ENCODE peak calls at places on chromosomes 12 and 14, in six cellular contexts. One of them, this sample, is unnamed.

GRCh38 chr14:90487031-90487430 is 90.2 kb downstream of the CALM1 start:
- DNase-seq in neuronal stem cell: no peak
- DNase-seq in H1: no peak
- DNase-seq in IMR-90: no peak
- DNase-seq in trophoblast cell: no peak
- DNase-seq in H9: peak
- DNase-seq in this sample: no peak

GRCh38 chr12:50440288-50440687 is 39.6 kb downstream of the LARP4 start:
- DNase-seq in H1: no peak
- DNase-seq in IMR-90: no peak
- DNase-seq in trophoblast cell: no peak
- DNase-seq in neuronal stem cell: no peak
- DNase-seq in H9: no peak
- DNase-seq in this sample: no peak

GRCh38 chr14:86675059-86675458 is 1145.1 kb downstream of the FLRT2 start:
- DNase-seq in neuronal stem cell: no peak
- DNase-seq in IMR-90: no peak
- DNase-seq in H1: no peak
- DNase-seq in trophoblast cell: no peak
- DNase-seq in H9: peak
- DNase-seq in this sample: no peak

GRCh38 chr14:84453541-84453940 is 1076.4 kb upstream of the FLRT2 start:
- DNase-seq in IMR-90: no peak
- DNase-seq in H1: no peak
- DNase-seq in neuronal stem cell: no peak
- DNase-seq in trophoblast cell: no peak
- DNase-seq in H9: no peak
- DNase-seq in this sample: no peak

GRCh38 chr14:97187916-97188315 is 390.7 kb downstream of the VRK1 start:
- DNase-seq in neuronal stem cell: no peak
- DNase-seq in H1: no peak
- DNase-seq in trophoblast cell: peak
- DNase-seq in IMR-90: no peak
- DNase-seq in H9: no peak
- DNase-seq in this sample: no peak

GRCh38 chr12:25332143-25332542 is 81.4 kb upstream of the KRAS start:
- DNase-seq in neuronal stem cell: no peak
- DNase-seq in H1: no peak
- DNase-seq in trophoblast cell: no peak
- DNase-seq in IMR-90: no peak
- DNase-seq in H9: no peak
- DNase-seq in this sample: no peak

GRCh38 chr14:22099942-22100763 is 426.5 kb upstream of the OR4E1 start:
- DNase-seq in trophoblast cell: peak
- DNase-seq in neuronal stem cell: peak
- DNase-seq in IMR-90: peak
- DNase-seq in H9: peak
- DNase-seq in H1: peak
- DNase-seq in this sample: peak

GRCh38 chr12:76277480-76277879 is 70.7 kb downstream of the BBS10 start:
- DNase-seq in H9: no peak
- DNase-seq in H1: no peak
- DNase-seq in trophoblast cell: no peak
- DNase-seq in IMR-90: peak
- DNase-seq in neuronal stem cell: no peak
- DNase-seq in this sample: peak

GRCh38 chr14:80356413-80356812 is 145.1 kb upstream of the DIO2 start:
- DNase-seq in trophoblast cell: no peak
- DNase-seq in H1: no peak
- DNase-seq in IMR-90: peak
- DNase-seq in neuronal stem cell: no peak
- DNase-seq in H9: no peak
- DNase-seq in this sample: peak

GRCh38 chr14:97283450-97284230 is 486.5 kb downstream of the VRK1 start:
- DNase-seq in H1: no peak
- DNase-seq in H9: no peak
- DNase-seq in neuronal stem cell: no peak
- DNase-seq in trophoblast cell: no peak
- DNase-seq in IMR-90: no peak
- DNase-seq in this sample: no peak

GRCh38 chr12:18383203-18383602 is 121.9 kb downstream of the PIK3C2G start:
- DNase-seq in neuronal stem cell: peak
- DNase-seq in trophoblast cell: peak
- DNase-seq in IMR-90: peak
- DNase-seq in H1: no peak
- DNase-seq in H9: no peak
- DNase-seq in this sample: peak

GRCh38 chr12:18387706-18388105 is 126.4 kb downstream of the PIK3C2G start:
- DNase-seq in neuronal stem cell: no peak
- DNase-seq in IMR-90: peak
- DNase-seq in H9: no peak
- DNase-seq in H1: no peak
- DNase-seq in trophoblast cell: no peak
- DNase-seq in this sample: no peak

DNA sequence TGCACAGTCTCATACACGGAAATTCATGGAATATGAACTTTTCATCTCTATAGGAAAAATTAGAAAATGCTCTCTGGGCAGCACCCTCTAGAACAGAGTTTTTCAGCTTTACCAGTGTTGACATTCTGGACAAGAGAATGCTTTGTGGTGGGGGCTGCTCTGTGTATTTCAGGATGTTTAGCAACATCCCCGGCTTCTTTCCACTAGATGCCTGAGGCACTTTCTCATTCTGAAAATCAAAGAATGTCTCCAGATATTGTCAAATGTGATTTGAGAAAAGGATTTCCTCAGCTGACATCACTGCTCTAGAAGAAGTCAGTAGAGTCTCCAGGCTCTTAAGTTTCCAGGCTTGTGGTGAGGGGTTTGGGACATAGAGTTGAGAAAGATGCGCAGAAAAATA is 121.2 kb downstream of the PIK3C2G start:
- DNase-seq in neuronal stem cell: no peak
- DNase-seq in trophoblast cell: peak
- DNase-seq in H9: no peak
- DNase-seq in IMR-90: peak
- DNase-seq in H1: no peak
- DNase-seq in this sample: peak
- H4K8ac ChIP-seq in neuronal stem cell: no peak
- H4K8ac ChIP-seq in trophoblast cell: no peak
- H4K8ac ChIP-seq in H9: no peak
- H4K8ac ChIP-seq in IMR-90: peak
- H4K8ac ChIP-seq in H1: no peak
- H4K8ac ChIP-seq in this sample: no peak

DNA sequence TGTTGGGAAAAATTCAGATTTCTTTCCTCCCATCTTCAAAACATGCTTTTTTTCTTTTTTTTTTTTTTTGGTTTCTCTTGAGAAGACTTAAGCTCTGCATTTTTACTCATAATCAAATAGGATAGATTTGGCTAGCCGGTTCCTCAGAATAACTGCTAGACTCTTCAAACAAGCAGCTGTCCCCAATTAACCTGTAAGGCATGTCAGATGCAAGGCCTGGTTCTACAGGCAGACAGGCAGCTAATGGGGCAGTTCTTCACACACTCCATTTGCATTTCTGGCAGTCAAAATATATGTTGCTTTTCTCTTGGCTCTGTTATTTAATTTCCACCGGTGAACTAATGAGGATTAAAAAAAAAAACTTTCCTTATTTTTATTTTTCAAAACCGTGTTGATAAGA is 228.0 kb upstream of the ATP2B1 start:
- DNase-seq in H1: no peak
- DNase-seq in IMR-90: no peak
- DNase-seq in neuronal stem cell: no peak
- DNase-seq in H9: no peak
- DNase-seq in trophoblast cell: no peak
- DNase-seq in this sample: no peak
- H4K91ac ChIP-seq in H1: no peak
- H4K91ac ChIP-seq in IMR-90: no peak
- H4K91ac ChIP-seq in neuronal stem cell: no peak
- H4K91ac ChIP-seq in H9: no peak
- H4K91ac ChIP-seq in trophoblast cell: no peak
- H4K91ac ChIP-seq in this sample: no peak

GRCh38 chr12:92146865-92147264 is 1.2 kb upstream of the BTG1 start:
- DNase-seq in H1: no peak
- DNase-seq in IMR-90: no peak
- DNase-seq in trophoblast cell: no peak
- DNase-seq in neuronal stem cell: no peak
- DNase-seq in H9: no peak
- DNase-seq in this sample: peak

GRCh38 chr12:92144631-92145480 is 790 bp downstream of the BTG1 start:
- DNase-seq in trophoblast cell: peak
- DNase-seq in H1: no peak
- DNase-seq in neuronal stem cell: peak
- DNase-seq in H9: peak
- DNase-seq in IMR-90: peak
- DNase-seq in this sample: peak

GRCh38 chr12:92145481-92145730 is 240 bp downstream of the BTG1 start:
- DNase-seq in IMR-90: no peak
- DNase-seq in H1: no peak
- DNase-seq in trophoblast cell: no peak
- DNase-seq in H9: no peak
- DNase-seq in neuronal stem cell: no peak
- DNase-seq in this sample: no peak

GRCh38 chr12:92146497-92146828 is 817 bp upstream of the BTG1 start:
- DNase-seq in neuronal stem cell: no peak
- DNase-seq in IMR-90: peak
- DNase-seq in H1: no peak
- DNase-seq in H9: no peak
- DNase-seq in trophoblast cell: no peak
- DNase-seq in this sample: no peak

DNA sequence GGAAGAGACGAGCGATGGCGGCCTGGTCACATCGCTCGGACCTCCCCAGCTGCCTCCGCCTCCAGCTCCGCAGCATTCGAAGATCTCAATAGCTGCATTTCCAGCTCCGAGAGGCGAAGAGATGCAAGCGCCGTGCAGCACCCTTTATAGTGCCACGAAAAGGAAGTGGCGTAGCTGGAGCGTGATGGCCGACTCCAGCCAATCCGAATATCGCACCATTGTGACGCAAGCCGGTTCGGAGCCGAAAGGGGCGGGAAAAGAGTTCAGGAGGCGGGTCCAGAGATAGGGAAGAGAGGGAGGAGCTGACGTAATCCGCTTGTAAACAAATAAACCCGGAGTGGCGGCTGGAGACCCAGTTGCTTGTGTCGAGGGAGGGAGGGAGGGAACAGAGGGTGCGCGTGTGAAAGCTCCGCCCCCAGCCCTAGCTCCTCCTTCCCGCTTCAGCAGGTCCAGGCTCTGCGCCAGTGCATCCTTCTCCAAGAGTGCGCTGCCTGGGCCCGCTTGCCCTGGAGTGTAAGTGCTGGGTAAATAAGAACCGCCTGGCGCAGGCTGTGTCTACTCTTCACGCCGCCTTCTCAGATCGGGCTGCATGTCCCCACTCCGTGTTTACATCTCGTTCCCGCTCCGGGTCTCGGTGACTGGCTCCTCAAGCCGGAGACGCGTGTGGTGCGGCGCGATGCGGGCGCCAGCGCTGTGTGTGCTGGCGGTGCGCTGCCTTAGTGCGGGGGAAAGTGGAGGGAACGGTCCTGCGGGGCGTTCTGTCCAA is at the start of gene BTG1:
- DNase-seq in H1: peak
- DNase-seq in H9: peak
- DNase-seq in trophoblast cell: peak
- DNase-seq in neuronal stem cell: peak
- DNase-seq in IMR-90: peak
- DNase-seq in this sample: peak
- H4K8ac ChIP-seq in H1: peak
- H4K8ac ChIP-seq in H9: no peak
- H4K8ac ChIP-seq in trophoblast cell: peak
- H4K8ac ChIP-seq in neuronal stem cell: no peak
- H4K8ac ChIP-seq in IMR-90: peak
- H4K8ac ChIP-seq in this sample: peak

GRCh38 chr12:113464852-113465719 is 6.6 kb downstream of the LHX5 start:
- DNase-seq in IMR-90: no peak
- DNase-seq in trophoblast cell: no peak
- DNase-seq in neuronal stem cell: peak
- DNase-seq in H1: no peak
- DNase-seq in H9: peak
- DNase-seq in this sample: no peak
- H4K91ac ChIP-seq in IMR-90: no peak
- H4K91ac ChIP-seq in trophoblast cell: no peak
- H4K91ac ChIP-seq in neuronal stem cell: no peak
- H4K91ac ChIP-seq in H1: peak
- H4K91ac ChIP-seq in H9: no peak
- H4K91ac ChIP-seq in this sample: no peak

GRCh38 chr12:61610143-61610542 is 650.1 kb upstream of the USP15 start:
- DNase-seq in H9: no peak
- DNase-seq in neuronal stem cell: no peak
- DNase-seq in IMR-90: no peak
- DNase-seq in trophoblast cell: no peak
- DNase-seq in H1: no peak
- DNase-seq in this sample: peak
- H4K8ac ChIP-seq in H9: no peak
- H4K8ac ChIP-seq in neuronal stem cell: no peak
- H4K8ac ChIP-seq in IMR-90: no peak
- H4K8ac ChIP-seq in trophoblast cell: no peak
- H4K8ac ChIP-seq in H1: no peak
- H4K8ac ChIP-seq in this sample: no peak